ENCODE peak calls at places on chromosomes 13 and 19, in eight cellular contexts. L, G, R, Q, K, T, J and V are unnamed samples.

GRCh38 chr19:13070425-13071140 is 32.1 kb downstream of the LYL1 start:
- DNase-seq in G (no peak), T (no peak), R (no peak), Q (no peak), L (no peak), K (no peak), J (no peak), V (no peak)

GRCh38 chr19:33434886-33435705 is 61.6 kb downstream of the CEBPG start:
- DNase-seq in R (no peak), L (no peak), T (no peak), Q (no peak), K (no peak), J (no peak), G (no peak), V (no peak)

GRCh38 chr13:105196052-105196451 is 1339.4 kb downstream of the EFNB2 start:
- DNase-seq in Q (no peak), T (no peak), J (no peak), L (no peak), R (no peak), G (no peak), K (no peak), V (peak)

GRCh38 chr13:44249439-44249838 is 124.2 kb upstream of the SERP2 start:
- DNase-seq in T (no peak), G (no peak), L (peak), R (no peak), Q (no peak), K (peak), J (peak), V (peak)

GRCh38 chr19:46602392-46603194 is 1.5 kb downstream of the CALM3 start:
- DNase-seq in J (no peak), L (no peak), T (no peak), G (no peak), Q (no peak), R (no peak), K (no peak), V (no peak)

GRCh38 chr19:2261438-2262172 is 5.4 kb upstream of the JSRP1 start:
- DNase-seq in R (no peak), J (no peak), L (no peak), K (peak), G (peak), Q (no peak), T (no peak), V (peak)

GRCh38 chr19:10136936-10137335 is 17.2 kb upstream of the EIF3G start:
- DNase-seq in R (no peak), K (no peak), G (no peak), L (no peak), T (no peak), J (no peak), Q (no peak), V (no peak)

GRCh38 chr19:17286742-17287141 is 5.0 kb downstream of the ANKLE1 start:
- DNase-seq in L (no peak), J (no peak), K (no peak), R (no peak), G (no peak), T (no peak), Q (no peak), V (peak)

GRCh38 chr19:54470991-54471782 is 1.9 kb downstream of the CDC42EP5 start:
- DNase-seq in T (no peak), L (no peak), Q (no peak), R (no peak), G (no peak), J (no peak), K (peak), V (peak)

GRCh38 chr19:13964776-13965175 is 12.5 kb downstream of the DCAF15 start:
- DNase-seq in J (no peak), R (no peak), L (no peak), Q (no peak), T (no peak), K (no peak), G (no peak), V (no peak)

GRCh38 chr19:46374526-46375475 is 27.9 kb downstream of the PPP5C start:
- DNase-seq in T (peak), Q (no peak), J (no peak), L (no peak), G (no peak), R (no peak), K (no peak), V (no peak)

GRCh38 chr19:18284710-18285430 is 3.4 kb upstream of the JUND start:
- DNase-seq in G (no peak), J (no peak), R (no peak), K (no peak), L (no peak), Q (no peak), T (no peak), V (no peak)

GRCh38 chr19:45448887-45449299 is 18.9 kb upstream of the FOSB start:
- DNase-seq in Q (no peak), L (no peak), J (no peak), T (no peak), R (peak), K (peak), G (no peak), V (peak)

GRCh38 chr19:44644391-44645016 is 794 bp downstream of the PVR start:
- DNase-seq in G (no peak), K (peak), L (no peak), T (no peak), Q (no peak), R (peak), J (no peak), V (peak)

GRCh38 chr19:5131031-5131865 is 162.3 kb downstream of the KDM4B start:
- DNase-seq in J (no peak), T (no peak), G (no peak), L (no peak), R (no peak), Q (no peak), K (peak), V (no peak)

GRCh38 chr19:46478356-46478986 is 7.1 kb upstream of the PNMA8A start:
- DNase-seq in Q (no peak), L (no peak), T (no peak), K (no peak), R (peak), G (peak), J (peak), V (no peak)

GRCh38 chr19:36030264-36031148 is 2.2 kb downstream of the CLIP3 start:
- DNase-seq in G (no peak), Q (no peak), J (peak), T (no peak), R (no peak), L (no peak), K (no peak), V (peak)

GRCh38 chr13:72521965-72522661 is 205.3 kb downstream of the MZT1 start:
- DNase-seq in G (no peak), J (no peak), K (no peak), R (no peak), T (no peak), Q (no peak), L (no peak), V (no peak)

GRCh38 chr13:43284162-43284561 is 260.8 kb downstream of the DNAJC15 start:
- DNase-seq in R (no peak), K (no peak), J (no peak), L (peak), Q (no peak), T (no peak), G (no peak), V (no peak)

GRCh38 chr19:40802300-40803169 is 3.5 kb downstream of the EGLN2 start:
- DNase-seq in K (peak), G (no peak), Q (no peak), R (no peak), J (no peak), L (no peak), T (peak), V (no peak)

GRCh38 chr19:55857149-55857548 is 20.8 kb downstream of the NLRP4 start:
- DNase-seq in R (no peak), G (no peak), K (no peak), L (no peak), T (no peak), Q (no peak), J (no peak), V (no peak)